ENCODE peak calls at places on chromosomes 12 and 14, in nine cellular contexts. One of them, this sample, is unnamed.

GRCh38 chr12:56007892-56008471 is 10.9 kb downstream of the SUOX start:
- DNase-seq in amniotic stem cell: no peak
- DNase-seq in caudate nucleus: no peak
- DNase-seq in neural crest cell: no peak
- DNase-seq in head of caudate nucleus: no peak
- DNase-seq in stimulated activated CD4-positive, alpha-beta T cell treated with anti-CD3 and anti-CD28 coated beads, Interleukin-12 subunit alpha, Interleukin-12 subunit beta, amount 100 ng/mL, for 24 hours: no peak
- DNase-seq in choroid plexus epithelial cell: peak; percentile 15
- DNase-seq in effector memory CD4-positive, alpha-beta T cell: no peak
- DNase-seq in osteocyte: no peak
- DNase-seq in this sample: peak; percentile 59

GRCh38 chr12:100295764-100296555 is 29.0 kb downstream of the SCYL2 start:
- DNase-seq in amniotic stem cell: peak; percentile 16
- DNase-seq in caudate nucleus: no peak
- DNase-seq in neural crest cell: no peak
- DNase-seq in head of caudate nucleus: no peak
- DNase-seq in stimulated activated CD4-positive, alpha-beta T cell treated with anti-CD3 and anti-CD28 coated beads, Interleukin-12 subunit alpha, Interleukin-12 subunit beta, amount 100 ng/mL, for 24 hours: no peak
- DNase-seq in choroid plexus epithelial cell: peak; percentile 12
- DNase-seq in effector memory CD4-positive, alpha-beta T cell: no peak
- DNase-seq in osteocyte: no peak
- DNase-seq in this sample: no peak

GRCh38 chr14:100864206-100864605 is 38.3 kb downstream of the MEG3 start:
- DNase-seq in amniotic stem cell: no peak
- DNase-seq in caudate nucleus: no peak
- DNase-seq in neural crest cell: no peak
- DNase-seq in head of caudate nucleus: no peak
- DNase-seq in stimulated activated CD4-positive, alpha-beta T cell treated with anti-CD3 and anti-CD28 coated beads, Interleukin-12 subunit alpha, Interleukin-12 subunit beta, amount 100 ng/mL, for 24 hours: no peak
- DNase-seq in choroid plexus epithelial cell: no peak
- DNase-seq in effector memory CD4-positive, alpha-beta T cell: no peak
- DNase-seq in osteocyte: no peak
- DNase-seq in this sample: no peak

GRCh38 chr14:102584871-102585869 is 7.3 kb upstream of the RCOR1 start:
- DNase-seq in amniotic stem cell: no peak
- DNase-seq in caudate nucleus: no peak
- DNase-seq in neural crest cell: peak; percentile 26
- DNase-seq in head of caudate nucleus: no peak
- DNase-seq in stimulated activated CD4-positive, alpha-beta T cell treated with anti-CD3 and anti-CD28 coated beads, Interleukin-12 subunit alpha, Interleukin-12 subunit beta, amount 100 ng/mL, for 24 hours: no peak
- DNase-seq in choroid plexus epithelial cell: no peak
- DNase-seq in effector memory CD4-positive, alpha-beta T cell: no peak
- DNase-seq in osteocyte: no peak
- DNase-seq in this sample: peak; percentile 97

GRCh38 chr12:106300761-106301160 is 1.8 kb upstream of the TCP11L2 start:
- DNase-seq in amniotic stem cell: no peak
- DNase-seq in caudate nucleus: no peak
- DNase-seq in neural crest cell: no peak
- DNase-seq in head of caudate nucleus: no peak
- DNase-seq in stimulated activated CD4-positive, alpha-beta T cell treated with anti-CD3 and anti-CD28 coated beads, Interleukin-12 subunit alpha, Interleukin-12 subunit beta, amount 100 ng/mL, for 24 hours: no peak
- DNase-seq in choroid plexus epithelial cell: no peak
- DNase-seq in effector memory CD4-positive, alpha-beta T cell: no peak
- DNase-seq in osteocyte: no peak
- DNase-seq in this sample: no peak

GRCh38 chr12:132269266-132269968 is 60.0 kb downstream of the GALNT9 start:
- DNase-seq in amniotic stem cell: no peak
- DNase-seq in caudate nucleus: no peak
- DNase-seq in neural crest cell: no peak
- DNase-seq in head of caudate nucleus: no peak
- DNase-seq in stimulated activated CD4-positive, alpha-beta T cell treated with anti-CD3 and anti-CD28 coated beads, Interleukin-12 subunit alpha, Interleukin-12 subunit beta, amount 100 ng/mL, for 24 hours: no peak
- DNase-seq in choroid plexus epithelial cell: no peak
- DNase-seq in effector memory CD4-positive, alpha-beta T cell: no peak
- DNase-seq in osteocyte: no peak
- DNase-seq in this sample: no peak

GRCh38 chr12:85951823-85952222 is 77.7 kb downstream of the NTS start:
- DNase-seq in amniotic stem cell: no peak
- DNase-seq in caudate nucleus: no peak
- DNase-seq in neural crest cell: no peak
- DNase-seq in head of caudate nucleus: no peak
- DNase-seq in stimulated activated CD4-positive, alpha-beta T cell treated with anti-CD3 and anti-CD28 coated beads, Interleukin-12 subunit alpha, Interleukin-12 subunit beta, amount 100 ng/mL, for 24 hours: no peak
- DNase-seq in choroid plexus epithelial cell: peak; percentile 52
- DNase-seq in effector memory CD4-positive, alpha-beta T cell: no peak
- DNase-seq in osteocyte: no peak
- DNase-seq in this sample: peak; percentile 56

GRCh38 chr14:76919431-76919810 is 93.2 kb downstream of the LRRC74A start:
- DNase-seq in amniotic stem cell: no peak
- DNase-seq in caudate nucleus: no peak
- DNase-seq in neural crest cell: no peak
- DNase-seq in head of caudate nucleus: no peak
- DNase-seq in stimulated activated CD4-positive, alpha-beta T cell treated with anti-CD3 and anti-CD28 coated beads, Interleukin-12 subunit alpha, Interleukin-12 subunit beta, amount 100 ng/mL, for 24 hours: no peak
- DNase-seq in choroid plexus epithelial cell: no peak
- DNase-seq in effector memory CD4-positive, alpha-beta T cell: no peak
- DNase-seq in osteocyte: no peak
- DNase-seq in this sample: no peak

GRCh38 chr14:105388976-105389375 is 9.4 kb upstream of the TEX22 start:
- DNase-seq in amniotic stem cell: no peak
- DNase-seq in caudate nucleus: no peak
- DNase-seq in neural crest cell: no peak
- DNase-seq in head of caudate nucleus: no peak
- DNase-seq in stimulated activated CD4-positive, alpha-beta T cell treated with anti-CD3 and anti-CD28 coated beads, Interleukin-12 subunit alpha, Interleukin-12 subunit beta, amount 100 ng/mL, for 24 hours: no peak
- DNase-seq in choroid plexus epithelial cell: no peak
- DNase-seq in effector memory CD4-positive, alpha-beta T cell: no peak
- DNase-seq in osteocyte: no peak
- DNase-seq in this sample: no peak

GRCh38 chr14:92108345-92109254 is 2.2 kb upstream of the ATXN3 start:
- DNase-seq in amniotic stem cell: no peak
- DNase-seq in caudate nucleus: no peak
- DNase-seq in neural crest cell: peak; percentile 11
- DNase-seq in head of caudate nucleus: no peak
- DNase-seq in stimulated activated CD4-positive, alpha-beta T cell treated with anti-CD3 and anti-CD28 coated beads, Interleukin-12 subunit alpha, Interleukin-12 subunit beta, amount 100 ng/mL, for 24 hours: no peak
- DNase-seq in choroid plexus epithelial cell: peak; percentile 6
- DNase-seq in effector memory CD4-positive, alpha-beta T cell: no peak
- DNase-seq in osteocyte: no peak
- DNase-seq in this sample: peak; percentile 46

GRCh38 chr12:52952082-52952801 is 3.3 kb downstream of the KRT18 start:
- DNase-seq in amniotic stem cell: no peak
- DNase-seq in caudate nucleus: no peak
- DNase-seq in neural crest cell: no peak
- DNase-seq in head of caudate nucleus: no peak
- DNase-seq in stimulated activated CD4-positive, alpha-beta T cell treated with anti-CD3 and anti-CD28 coated beads, Interleukin-12 subunit alpha, Interleukin-12 subunit beta, amount 100 ng/mL, for 24 hours: no peak
- DNase-seq in choroid plexus epithelial cell: no peak
- DNase-seq in effector memory CD4-positive, alpha-beta T cell: no peak
- DNase-seq in osteocyte: no peak
- DNase-seq in this sample: no peak

GRCh38 chr12:6382371-6382770 is 1.6 kb upstream of the LTBR start:
- DNase-seq in amniotic stem cell: no peak
- DNase-seq in caudate nucleus: no peak
- DNase-seq in neural crest cell: no peak
- DNase-seq in head of caudate nucleus: no peak
- DNase-seq in stimulated activated CD4-positive, alpha-beta T cell treated with anti-CD3 and anti-CD28 coated beads, Interleukin-12 subunit alpha, Interleukin-12 subunit beta, amount 100 ng/mL, for 24 hours: no peak
- DNase-seq in choroid plexus epithelial cell: peak; percentile 17
- DNase-seq in effector memory CD4-positive, alpha-beta T cell: no peak
- DNase-seq in osteocyte: no peak
- DNase-seq in this sample: no peak

GRCh38 chr12:88298014-88298682 is 156.0 kb downstream of the TMTC3 start:
- DNase-seq in amniotic stem cell: no peak
- DNase-seq in caudate nucleus: no peak
- DNase-seq in neural crest cell: no peak
- DNase-seq in head of caudate nucleus: no peak
- DNase-seq in stimulated activated CD4-positive, alpha-beta T cell treated with anti-CD3 and anti-CD28 coated beads, Interleukin-12 subunit alpha, Interleukin-12 subunit beta, amount 100 ng/mL, for 24 hours: no peak
- DNase-seq in choroid plexus epithelial cell: no peak
- DNase-seq in effector memory CD4-positive, alpha-beta T cell: no peak
- DNase-seq in osteocyte: no peak
- DNase-seq in this sample: no peak

GRCh38 chr12:87368259-87368658 is 660.9 kb downstream of the C12orf50 start:
- DNase-seq in amniotic stem cell: no peak
- DNase-seq in caudate nucleus: no peak
- DNase-seq in neural crest cell: no peak
- DNase-seq in head of caudate nucleus: no peak
- DNase-seq in stimulated activated CD4-positive, alpha-beta T cell treated with anti-CD3 and anti-CD28 coated beads, Interleukin-12 subunit alpha, Interleukin-12 subunit beta, amount 100 ng/mL, for 24 hours: no peak
- DNase-seq in choroid plexus epithelial cell: no peak
- DNase-seq in effector memory CD4-positive, alpha-beta T cell: no peak
- DNase-seq in osteocyte: no peak
- DNase-seq in this sample: no peak

GRCh38 chr12:104952816-104953215 is 5.3 kb downstream of the SLC41A2 start:
- DNase-seq in amniotic stem cell: no peak
- DNase-seq in caudate nucleus: no peak
- DNase-seq in neural crest cell: no peak
- DNase-seq in head of caudate nucleus: no peak
- DNase-seq in stimulated activated CD4-positive, alpha-beta T cell treated with anti-CD3 and anti-CD28 coated beads, Interleukin-12 subunit alpha, Interleukin-12 subunit beta, amount 100 ng/mL, for 24 hours: no peak
- DNase-seq in choroid plexus epithelial cell: no peak
- DNase-seq in effector memory CD4-positive, alpha-beta T cell: no peak
- DNase-seq in osteocyte: no peak
- DNase-seq in this sample: no peak

GRCh38 chr14:87908591-87908990 is 84.4 kb downstream of the GALC start:
- DNase-seq in amniotic stem cell: no peak
- DNase-seq in caudate nucleus: no peak
- DNase-seq in neural crest cell: no peak
- DNase-seq in head of caudate nucleus: peak; percentile 21
- DNase-seq in stimulated activated CD4-positive, alpha-beta T cell treated with anti-CD3 and anti-CD28 coated beads, Interleukin-12 subunit alpha, Interleukin-12 subunit beta, amount 100 ng/mL, for 24 hours: no peak
- DNase-seq in choroid plexus epithelial cell: no peak
- DNase-seq in effector memory CD4-positive, alpha-beta T cell: no peak
- DNase-seq in osteocyte: no peak
- DNase-seq in this sample: no peak

GRCh38 chr12:131239384-131240094 is 285.8 kb downstream of the ADGRD1 start:
- DNase-seq in amniotic stem cell: no peak
- DNase-seq in caudate nucleus: no peak
- DNase-seq in neural crest cell: no peak
- DNase-seq in head of caudate nucleus: no peak
- DNase-seq in stimulated activated CD4-positive, alpha-beta T cell treated with anti-CD3 and anti-CD28 coated beads, Interleukin-12 subunit alpha, Interleukin-12 subunit beta, amount 100 ng/mL, for 24 hours: no peak
- DNase-seq in choroid plexus epithelial cell: no peak
- DNase-seq in effector memory CD4-positive, alpha-beta T cell: no peak
- DNase-seq in osteocyte: no peak
- DNase-seq in this sample: no peak

GRCh38 chr14:93997933-93998870 is 1.1 kb downstream of the CCDC197 start:
- DNase-seq in amniotic stem cell: no peak
- DNase-seq in caudate nucleus: no peak
- DNase-seq in neural crest cell: no peak
- DNase-seq in head of caudate nucleus: no peak
- DNase-seq in stimulated activated CD4-positive, alpha-beta T cell treated with anti-CD3 and anti-CD28 coated beads, Interleukin-12 subunit alpha, Interleukin-12 subunit beta, amount 100 ng/mL, for 24 hours: no peak
- DNase-seq in choroid plexus epithelial cell: no peak
- DNase-seq in effector memory CD4-positive, alpha-beta T cell: no peak
- DNase-seq in osteocyte: no peak
- DNase-seq in this sample: no peak

GRCh38 chr14:23177181-23177580 is 6.3 kb downstream of the SLC7A8 start:
- DNase-seq in amniotic stem cell: no peak
- DNase-seq in caudate nucleus: no peak
- DNase-seq in neural crest cell: no peak
- DNase-seq in head of caudate nucleus: no peak
- DNase-seq in stimulated activated CD4-positive, alpha-beta T cell treated with anti-CD3 and anti-CD28 coated beads, Interleukin-12 subunit alpha, Interleukin-12 subunit beta, amount 100 ng/mL, for 24 hours: no peak
- DNase-seq in choroid plexus epithelial cell: no peak
- DNase-seq in effector memory CD4-positive, alpha-beta T cell: no peak
- DNase-seq in osteocyte: no peak
- DNase-seq in this sample: no peak

GRCh38 chr14:38910092-38910491 is 192.9 kb downstream of the SEC23A start:
- DNase-seq in amniotic stem cell: no peak
- DNase-seq in caudate nucleus: no peak
- DNase-seq in neural crest cell: no peak
- DNase-seq in head of caudate nucleus: no peak
- DNase-seq in stimulated activated CD4-positive, alpha-beta T cell treated with anti-CD3 and anti-CD28 coated beads, Interleukin-12 subunit alpha, Interleukin-12 subunit beta, amount 100 ng/mL, for 24 hours: no peak
- DNase-seq in choroid plexus epithelial cell: no peak
- DNase-seq in effector memory CD4-positive, alpha-beta T cell: no peak
- DNase-seq in osteocyte: no peak
- DNase-seq in this sample: no peak

GRCh38 chr14:71725802-71726638 is 206.2 kb upstream of the RGS6 start:
- DNase-seq in amniotic stem cell: peak; percentile 48
- DNase-seq in caudate nucleus: no peak
- DNase-seq in neural crest cell: no peak
- DNase-seq in head of caudate nucleus: peak; percentile 57
- DNase-seq in stimulated activated CD4-positive, alpha-beta T cell treated with anti-CD3 and anti-CD28 coated beads, Interleukin-12 subunit alpha, Interleukin-12 subunit beta, amount 100 ng/mL, for 24 hours: no peak
- DNase-seq in choroid plexus epithelial cell: peak; percentile 84
- DNase-seq in effector memory CD4-positive, alpha-beta T cell: no peak
- DNase-seq in osteocyte: no peak
- DNase-seq in this sample: no peak

GRCh38 chr14:37122288-37122687 is 50.1 kb downstream of the SLC25A21 start:
- DNase-seq in amniotic stem cell: no peak
- DNase-seq in caudate nucleus: no peak
- DNase-seq in neural crest cell: no peak
- DNase-seq in head of caudate nucleus: no peak
- DNase-seq in stimulated activated CD4-positive, alpha-beta T cell treated with anti-CD3 and anti-CD28 coated beads, Interleukin-12 subunit alpha, Interleukin-12 subunit beta, amount 100 ng/mL, for 24 hours: no peak
- DNase-seq in choroid plexus epithelial cell: peak; percentile 64
- DNase-seq in effector memory CD4-positive, alpha-beta T cell: no peak
- DNase-seq in osteocyte: no peak
- DNase-seq in this sample: peak; percentile 12

GRCh38 chr14:88106377-88106776 is 101.4 kb downstream of the GPR65 start:
- DNase-seq in amniotic stem cell: no peak
- DNase-seq in caudate nucleus: no peak
- DNase-seq in neural crest cell: no peak
- DNase-seq in head of caudate nucleus: no peak
- DNase-seq in stimulated activated CD4-positive, alpha-beta T cell treated with anti-CD3 and anti-CD28 coated beads, Interleukin-12 subunit alpha, Interleukin-12 subunit beta, amount 100 ng/mL, for 24 hours: no peak
- DNase-seq in choroid plexus epithelial cell: no peak
- DNase-seq in effector memory CD4-positive, alpha-beta T cell: no peak
- DNase-seq in osteocyte: no peak
- DNase-seq in this sample: peak; percentile 27

GRCh38 chr12:1914116-1914911 is 4.1 kb downstream of the CACNA2D4 start:
- DNase-seq in amniotic stem cell: no peak
- DNase-seq in caudate nucleus: no peak
- DNase-seq in neural crest cell: peak; percentile 0
- DNase-seq in head of caudate nucleus: peak; percentile 2
- DNase-seq in stimulated activated CD4-positive, alpha-beta T cell treated with anti-CD3 and anti-CD28 coated beads, Interleukin-12 subunit alpha, Interleukin-12 subunit beta, amount 100 ng/mL, for 24 hours: no peak
- DNase-seq in choroid plexus epithelial cell: no peak
- DNase-seq in effector memory CD4-positive, alpha-beta T cell: no peak
- DNase-seq in osteocyte: peak; percentile 74
- DNase-seq in this sample: no peak

GRCh38 chr12:12562016-12562483 is 613 bp downstream of the DUSP16 start:
- DNase-seq in amniotic stem cell: peak; percentile 28
- DNase-seq in caudate nucleus: peak; percentile 21
- DNase-seq in neural crest cell: peak; percentile 25
- DNase-seq in head of caudate nucleus: no peak
- DNase-seq in stimulated activated CD4-positive, alpha-beta T cell treated with anti-CD3 and anti-CD28 coated beads, Interleukin-12 subunit alpha, Interleukin-12 subunit beta, amount 100 ng/mL, for 24 hours: no peak
- DNase-seq in choroid plexus epithelial cell: peak; percentile 42
- DNase-seq in effector memory CD4-positive, alpha-beta T cell: peak; percentile 21
- DNase-seq in osteocyte: no peak
- DNase-seq in this sample: peak; percentile 81

GRCh38 chr14:60116181-60116580 is 24.5 kb downstream of the PCNX4 start:
- DNase-seq in amniotic stem cell: no peak
- DNase-seq in caudate nucleus: no peak
- DNase-seq in neural crest cell: no peak
- DNase-seq in head of caudate nucleus: no peak
- DNase-seq in stimulated activated CD4-positive, alpha-beta T cell treated with anti-CD3 and anti-CD28 coated beads, Interleukin-12 subunit alpha, Interleukin-12 subunit beta, amount 100 ng/mL, for 24 hours: no peak
- DNase-seq in choroid plexus epithelial cell: peak; percentile 46
- DNase-seq in effector memory CD4-positive, alpha-beta T cell: no peak
- DNase-seq in osteocyte: no peak
- DNase-seq in this sample: no peak

GRCh38 chr12:115993715-115994114 is 283.8 kb downstream of the MED13L start:
- DNase-seq in amniotic stem cell: no peak
- DNase-seq in caudate nucleus: no peak
- DNase-seq in neural crest cell: no peak
- DNase-seq in head of caudate nucleus: no peak
- DNase-seq in stimulated activated CD4-positive, alpha-beta T cell treated with anti-CD3 and anti-CD28 coated beads, Interleukin-12 subunit alpha, Interleukin-12 subunit beta, amount 100 ng/mL, for 24 hours: no peak
- DNase-seq in choroid plexus epithelial cell: no peak
- DNase-seq in effector memory CD4-positive, alpha-beta T cell: no peak
- DNase-seq in osteocyte: no peak
- DNase-seq in this sample: no peak

GRCh38 chr14:65351493-65352224 is 60.9 kb upstream of the FUT8 start:
- DNase-seq in amniotic stem cell: no peak
- DNase-seq in caudate nucleus: no peak
- DNase-seq in neural crest cell: no peak
- DNase-seq in head of caudate nucleus: no peak
- DNase-seq in stimulated activated CD4-positive, alpha-beta T cell treated with anti-CD3 and anti-CD28 coated beads, Interleukin-12 subunit alpha, Interleukin-12 subunit beta, amount 100 ng/mL, for 24 hours: no peak
- DNase-seq in choroid plexus epithelial cell: no peak
- DNase-seq in effector memory CD4-positive, alpha-beta T cell: no peak
- DNase-seq in osteocyte: no peak
- DNase-seq in this sample: no peak

GRCh38 chr12:62627181-62627580 is 160.6 kb downstream of the MON2 start:
- DNase-seq in amniotic stem cell: no peak
- DNase-seq in caudate nucleus: no peak
- DNase-seq in neural crest cell: no peak
- DNase-seq in head of caudate nucleus: no peak
- DNase-seq in stimulated activated CD4-positive, alpha-beta T cell treated with anti-CD3 and anti-CD28 coated beads, Interleukin-12 subunit alpha, Interleukin-12 subunit beta, amount 100 ng/mL, for 24 hours: no peak
- DNase-seq in choroid plexus epithelial cell: no peak
- DNase-seq in effector memory CD4-positive, alpha-beta T cell: no peak
- DNase-seq in osteocyte: no peak
- DNase-seq in this sample: no peak

GRCh38 chr12:107468182-107468581 is 217.4 kb upstream of the PWP1 start:
- DNase-seq in amniotic stem cell: no peak
- DNase-seq in caudate nucleus: no peak
- DNase-seq in neural crest cell: no peak
- DNase-seq in head of caudate nucleus: no peak
- DNase-seq in stimulated activated CD4-positive, alpha-beta T cell treated with anti-CD3 and anti-CD28 coated beads, Interleukin-12 subunit alpha, Interleukin-12 subunit beta, amount 100 ng/mL, for 24 hours: no peak
- DNase-seq in choroid plexus epithelial cell: no peak
- DNase-seq in effector memory CD4-positive, alpha-beta T cell: no peak
- DNase-seq in osteocyte: no peak
- DNase-seq in this sample: no peak

GRCh38 chr12:40015360-40015759 is 90.5 kb downstream of the SLC2A13 start:
- DNase-seq in amniotic stem cell: no peak
- DNase-seq in caudate nucleus: no peak
- DNase-seq in neural crest cell: no peak
- DNase-seq in head of caudate nucleus: no peak
- DNase-seq in stimulated activated CD4-positive, alpha-beta T cell treated with anti-CD3 and anti-CD28 coated beads, Interleukin-12 subunit alpha, Interleukin-12 subunit beta, amount 100 ng/mL, for 24 hours: no peak
- DNase-seq in choroid plexus epithelial cell: no peak
- DNase-seq in effector memory CD4-positive, alpha-beta T cell: no peak
- DNase-seq in osteocyte: no peak
- DNase-seq in this sample: peak; percentile 43